ENCODE peak calls at places on chromosomes 4 and X, in seven cellular contexts. X, H, A, R, B, K and L are unnamed samples.
A peak's percentile ranks its signal among the peaks of the same experiment; 100 is the strongest.

GRCh38 chrX:144810539-144810938 is 436.8 kb upstream of the SPANXN1 start:
- DNase-seq in B (no peak), K (no peak), A (no peak), H (no peak), R (no peak), X (no peak), L (no peak)

GRCh38 chrX:40773809-40774208 is 38.5 kb upstream of the MED14 start:
- DNase-seq in B (no peak), A (peak; percentile 70), K (no peak), X (no peak), R (peak; percentile 44), H (no peak), L (no peak)

GRCh38 chr4:185774815-185775684 is 36.9 kb downstream of the SORBS2 start:
- DNase-seq in H (no peak), A (peak; percentile 49), R (peak; percentile 96), K (no peak), X (no peak), B (no peak), L (no peak)

GRCh38 chr4:71713611-71714203 is 70.2 kb downstream of the GC start:
- DNase-seq in A (peak; percentile 61), X (no peak), R (peak; percentile 68), K (no peak), B (no peak), H (no peak), L (peak; percentile 7)

GRCh38 chr4:55125087-55125721 is at the start of gene KDR:
- DNase-seq in H (peak; percentile 72), K (no peak), B (no peak), R (peak; percentile 56), A (peak; percentile 21), X (no peak), L (no peak)

GRCh38 chr4:143381171-143382118 is 44.8 kb downstream of the GAB1 start:
- DNase-seq in K (no peak), A (peak; percentile 80), X (no peak), B (no peak), R (peak; percentile 93), H (no peak), L (no peak)

GRCh38 chrX:9611436-9612145 is 146.7 kb downstream of the TBL1X start:
- DNase-seq in A (no peak), H (no peak), R (no peak), K (no peak), B (no peak), X (no peak), L (peak; percentile 25)

GRCh38 chr4:139568206-139568969 is 12.4 kb upstream of the SETD7 start:
- DNase-seq in B (no peak), K (no peak), X (no peak), R (no peak), H (no peak), A (peak; percentile 91), L (no peak)

GRCh38 chrX:153968754-153969124 is 2.9 kb downstream of the HCFC1 start:
- DNase-seq in A (peak; percentile 13), K (no peak), X (peak; percentile 50), H (no peak), B (peak; percentile 79), R (peak; percentile 16), L (no peak)

GRCh38 chr4:20882500-20882899 is 182.2 kb downstream of the PACRGL start:
- DNase-seq in B (no peak), K (no peak), R (no peak), H (no peak), X (no peak), A (no peak), L (no peak)

GRCh38 chrX:16552546-16552945 is 97.4 kb upstream of the S100G start:
- DNase-seq in R (no peak), A (peak; percentile 83), X (no peak), B (no peak), H (no peak), K (no peak), L (no peak)

GRCh38 chr4:82798168-82799005 is at the start of gene SCD5:
- DNase-seq in A (peak; percentile 86), K (no peak), B (peak; percentile 83), X (peak; percentile 33), R (peak; percentile 89), H (peak; percentile 82), L (peak; percentile 91)

GRCh38 chr4:20044502-20044911 is 207.2 kb upstream of the SLIT2 start:
- DNase-seq in R (peak; percentile 10), X (no peak), H (no peak), A (peak; percentile 73), B (no peak), K (no peak), L (no peak)

GRCh38 chrX:38991656-38992558 is 190.6 kb downstream of the MID1IP1 start:
- DNase-seq in K (no peak), B (no peak), X (no peak), H (no peak), A (peak; percentile 84), R (no peak), L (no peak)

GRCh38 chrX:3757510-3758025 is 44.1 kb upstream of the PRKX start:
- DNase-seq in B (no peak), A (peak; percentile 0), R (no peak), X (no peak), H (no peak), K (no peak), L (no peak)

GRCh38 chrX:97860206-97860605 is 976.5 kb downstream of the RPA4 start:
- DNase-seq in A (peak; percentile 59), K (no peak), R (peak; percentile 32), B (no peak), H (no peak), X (no peak), L (no peak)

GRCh38 chr4:173294444-173294843 is 39.7 kb downstream of the HMGB2 start:
- DNase-seq in H (no peak), A (no peak), X (no peak), K (no peak), R (no peak), B (no peak), L (no peak)

GRCh38 chrX:2693526-2694002 is 2.5 kb downstream of the CD99 start:
- DNase-seq in K (no peak), H (no peak), X (no peak), A (no peak), R (no peak), B (peak; percentile 64), L (no peak)

GRCh38 chrX:134886201-134886600 is 104.6 kb upstream of the SMIM10 start:
- DNase-seq in K (no peak), H (no peak), A (peak; percentile 88), X (no peak), B (no peak), R (no peak), L (no peak)

GRCh38 chr4:108149588-108150380 is 18.9 kb downstream of the LEF1 start:
- DNase-seq in B (no peak), A (no peak), H (no peak), R (peak; percentile 66), K (no peak), X (no peak), L (no peak)

GRCh38 chr4:2487632-2488031 is 18.7 kb downstream of the RNF4 start:
- DNase-seq in H (no peak), A (no peak), X (no peak), R (no peak), B (no peak), K (no peak), L (peak; percentile 69)

GRCh38 chrX:6227445-6227820 is 1.2 kb downstream of the NLGN4X start:
- DNase-seq in B (peak; percentile 47), H (peak; percentile 67), R (no peak), X (no peak), K (no peak), A (no peak), L (no peak)

GRCh38 chrX:6223516-6223915 is 5.2 kb downstream of the NLGN4X start:
- DNase-seq in R (no peak), X (no peak), B (no peak), A (no peak), K (no peak), H (no peak), L (no peak)

GRCh38 chrX:6226053-6226645 is 2.5 kb downstream of the NLGN4X start:
- DNase-seq in R (peak; percentile 8), K (no peak), H (peak; percentile 74), B (peak; percentile 77), X (no peak), A (peak; percentile 4), L (no peak)

GRCh38 chrX:6226646-6227444 is 1.8 kb downstream of the NLGN4X start:
- DNase-seq in X (no peak), A (no peak), B (peak; percentile 73), R (no peak), H (peak; percentile 74), K (no peak), L (no peak)

DNA sequence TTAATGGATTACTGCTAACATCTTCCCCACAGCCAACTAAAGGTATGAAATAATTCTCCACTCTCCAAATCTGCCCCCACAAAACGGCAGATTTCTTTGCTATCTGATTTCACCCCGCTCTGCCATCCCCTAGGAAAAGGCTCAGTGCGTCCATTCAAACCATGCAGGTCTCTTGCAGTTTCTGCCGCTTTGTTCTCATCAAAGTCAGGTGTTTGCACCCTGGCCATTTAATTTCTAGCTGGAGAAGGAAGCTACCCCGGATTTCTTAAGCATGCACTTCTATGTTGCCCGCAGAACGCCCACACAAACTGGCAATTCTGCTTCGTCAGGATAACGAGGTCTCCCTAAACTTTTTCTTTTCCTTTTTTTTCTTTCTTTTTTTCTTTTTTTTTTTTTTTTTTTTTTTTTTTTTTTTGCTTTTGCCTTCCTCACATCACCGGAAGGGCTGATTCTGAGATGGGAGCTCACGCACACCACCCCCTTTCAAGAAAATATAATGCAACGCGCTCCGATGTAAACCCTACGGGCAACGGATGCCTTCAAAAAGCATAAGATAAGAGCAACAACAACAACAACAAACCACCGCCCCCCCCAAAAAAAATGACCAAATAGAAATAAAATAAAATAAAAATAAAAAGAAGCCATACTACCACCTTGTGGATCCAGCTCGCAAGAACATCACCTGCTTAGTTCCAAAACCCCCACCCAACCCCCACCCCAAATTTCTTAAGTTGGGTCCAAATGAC is 3.2 kb downstream of the NLGN4X start:
- DNase-seq in A (no peak), H (no peak), R (no peak), X (no peak), B (no peak), K (no peak), L (no peak)
- TF ChIP-seq CTCF in A (no peak), H (peak; percentile 70), R (peak; percentile 18), X (no peak), B (no peak), K (no peak), L (no peak)

DNA sequence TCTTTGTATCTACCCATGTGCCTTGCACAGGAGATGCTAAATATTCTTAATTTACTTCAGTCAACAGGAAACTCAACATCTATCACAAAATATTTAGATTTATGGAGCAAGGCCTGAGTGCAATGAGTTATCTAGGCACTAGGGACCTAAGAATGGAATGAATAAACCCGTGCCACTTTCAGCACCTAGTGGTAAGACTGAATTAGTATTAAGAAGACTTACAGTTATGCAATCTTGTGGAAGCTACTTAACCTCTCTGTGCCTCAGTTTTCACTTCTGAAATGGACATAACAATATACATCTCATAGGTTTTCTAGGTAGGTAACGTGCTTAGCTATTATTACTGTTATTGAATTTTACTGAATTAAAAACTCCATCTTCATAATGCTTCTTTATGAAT is 144.6 kb upstream of the MAP3K15 start:
- DNase-seq in B (no peak), H (no peak), A (peak; percentile 14), K (no peak), R (no peak), X (no peak), L (no peak)
- TF ChIP-seq CTCF in B (no peak), H (peak; percentile 36), A (no peak), K (no peak), R (no peak), X (no peak), L (no peak)

GRCh38 chr4:104352211-104352610 is 142.5 kb downstream of the CXXC4 start:
- DNase-seq in B (no peak), A (peak; percentile 16), H (no peak), X (no peak), R (no peak), K (no peak), L (no peak)
- TF ChIP-seq CTCF in B (no peak), A (peak; percentile 26), H (peak; percentile 37), X (no peak), R (peak; percentile 10), K (no peak), L (peak; percentile 28)

GRCh38 chrX:118823263-118824172 is at the start of gene ZCCHC12:
- DNase-seq in X (peak; percentile 37), K (no peak), R (peak; percentile 59), B (peak; percentile 80), H (peak; percentile 72), A (peak; percentile 14), L (peak; percentile 56)
- TF ChIP-seq CTCF in X (no peak), K (no peak), R (no peak), B (no peak), H (peak; percentile 22), A (no peak), L (no peak)